ENCODE peak calls at places on chromosomes 2 and 18, in five cellular contexts. F, W, M, H and U are unnamed samples.

GRCh38 chr2:121705390-121705789 is 31.3 kb downstream of the NIFK start:
- DNase-seq in M (peak), W (no peak), H (no peak), F (no peak), U (no peak)

GRCh38 chr2:234954551-234954992 is 2.8 kb downstream of the SH3BP4 start:
- DNase-seq in F (no peak), M (peak), H (no peak), W (no peak), U (peak)

GRCh38 chr18:10072659-10073309 is 159.0 kb downstream of the VAPA start:
- DNase-seq in W (no peak), H (no peak), M (no peak), F (no peak), U (peak)

GRCh38 chr2:32715391-32715841 is 87.6 kb downstream of the TTC27 start:
- DNase-seq in F (no peak), M (no peak), W (no peak), H (no peak), U (peak)

GRCh38 chr2:2662037-2662846 is 331.2 kb upstream of the MYT1L start:
- DNase-seq in M (no peak), F (no peak), W (no peak), H (no peak), U (peak)

GRCh38 chr2:221943078-221943810 is 355.6 kb downstream of the PAX3 start:
- DNase-seq in H (no peak), M (no peak), W (no peak), F (no peak), U (peak)

GRCh38 chr2:55482186-55482945 is 37.2 kb upstream of the CFAP36 start:
- DNase-seq in W (peak), H (peak), M (no peak), F (no peak), U (peak)

GRCh38 chr18:46424898-46425297 is 232.1 kb downstream of the LOXHD1 start:
- DNase-seq in M (peak), F (no peak), W (peak), H (no peak), U (no peak)

GRCh38 chr2:192570786-192571185 is 376.1 kb upstream of the TMEFF2 start:
- DNase-seq in F (no peak), H (no peak), M (no peak), W (no peak), U (no peak)

GRCh38 chr2:234763051-234763909 is 188.5 kb upstream of the SH3BP4 start:
- DNase-seq in H (no peak), F (no peak), W (no peak), M (no peak), U (peak)

GRCh38 chr2:15613736-15614429 is 22.2 kb downstream of the DDX1 start:
- DNase-seq in F (no peak), H (no peak), M (no peak), W (no peak), U (no peak)

GRCh38 chr18:23694642-23695430 is 5.6 kb downstream of the LAMA3 start:
- DNase-seq in F (no peak), W (no peak), H (no peak), M (no peak), U (no peak)

DNA sequence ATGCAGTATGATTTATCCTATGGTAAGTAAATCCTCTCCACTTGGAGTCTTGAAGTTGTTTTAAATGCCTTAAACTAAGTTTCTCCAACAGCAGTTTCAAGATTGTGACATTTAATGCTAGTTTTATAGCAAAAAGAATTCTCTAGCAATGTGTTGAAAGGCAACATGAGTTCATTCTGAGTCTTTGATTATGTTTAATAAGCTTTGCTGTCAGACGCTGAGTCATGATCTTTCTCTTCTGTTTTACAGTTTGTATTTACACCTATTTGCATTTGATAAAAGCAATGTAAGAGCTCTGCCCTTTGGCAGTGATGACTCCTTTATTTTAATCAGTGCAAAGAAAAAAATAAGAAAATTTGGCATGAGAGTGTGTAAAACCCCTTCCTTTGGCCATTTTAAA is 497.8 kb downstream of the STK39 start:
- DNase-seq in H (no peak), M (no peak), F (no peak), W (no peak), U (no peak)
- H3K4me3 ChIP-seq in H (no peak), M (no peak), F (no peak), W (no peak), U (no peak)

GRCh38 chr18:32549248-32549842 is 78.7 kb upstream of the GAREM1 start:
- DNase-seq in H (peak), W (peak), M (no peak), F (peak), U (peak)

GRCh38 chr18:32553640-32554039 is 83.0 kb upstream of the GAREM1 start:
- DNase-seq in M (no peak), W (no peak), H (no peak), F (no peak), U (no peak)

GRCh38 chr18:32550958-32551357 is 80.3 kb upstream of the GAREM1 start:
- DNase-seq in M (no peak), F (no peak), H (peak), W (peak), U (no peak)

GRCh38 chr18:32553174-32553573 is 82.5 kb upstream of the GAREM1 start:
- DNase-seq in W (peak), F (no peak), M (no peak), H (no peak), U (no peak)

DNA sequence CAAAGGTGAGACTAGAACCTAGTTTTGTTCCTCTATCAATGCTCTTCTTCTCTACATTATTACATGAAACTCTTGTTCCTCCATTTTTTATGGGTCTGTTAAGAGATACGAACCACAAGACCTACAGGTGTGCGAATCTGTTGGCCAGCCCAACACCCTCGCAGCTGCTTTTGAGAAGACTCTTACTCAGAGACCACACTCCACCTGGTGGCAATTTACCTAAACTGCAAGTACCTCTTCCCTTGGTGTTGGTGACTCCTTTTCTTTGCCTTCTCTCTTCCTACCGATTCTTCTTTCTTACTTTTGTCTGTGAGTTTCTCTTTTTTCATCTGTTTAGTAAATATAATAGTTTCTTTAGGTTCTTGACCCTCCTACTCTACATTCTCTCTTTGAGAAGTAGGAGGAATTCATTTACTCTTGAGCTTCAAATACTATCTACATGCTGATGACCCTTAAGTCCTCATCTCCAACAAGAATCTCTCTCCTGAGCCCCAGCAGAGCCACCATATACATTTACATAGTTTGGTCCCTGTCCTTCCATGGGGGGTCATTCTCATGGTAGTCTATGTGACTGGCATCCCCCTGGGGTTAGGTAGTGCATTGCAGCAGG is 81.8 kb upstream of the GAREM1 start:
- DNase-seq in W (peak), M (no peak), H (peak), F (peak), U (peak)
- TF ChIP-seq CTCF in W (peak), M (no peak), H (peak), F (peak), U (peak)

GRCh38 chr2:197197808-197198409 is 112.7 kb downstream of the ANKRD44 start:
- DNase-seq in W (no peak), M (no peak), F (no peak), H (no peak), U (no peak)
- H3K4me3 ChIP-seq in W (no peak), M (no peak), F (peak), H (no peak), U (no peak)

GRCh38 chr18:34224423-34225217 is at the start of gene NOL4:
- DNase-seq in M (peak), H (no peak), F (no peak), W (peak), U (peak)
- TF ChIP-seq CTCF in M (no peak), H (peak), F (no peak), W (peak), U (peak)

GRCh38 chr2:197628043-197628500 is 47.3 kb downstream of the RFTN2 start:
- DNase-seq in F (no peak), H (peak), M (no peak), W (no peak), U (no peak)
- H3K4me3 ChIP-seq in F (no peak), H (no peak), M (no peak), W (no peak), U (no peak)

DNA sequence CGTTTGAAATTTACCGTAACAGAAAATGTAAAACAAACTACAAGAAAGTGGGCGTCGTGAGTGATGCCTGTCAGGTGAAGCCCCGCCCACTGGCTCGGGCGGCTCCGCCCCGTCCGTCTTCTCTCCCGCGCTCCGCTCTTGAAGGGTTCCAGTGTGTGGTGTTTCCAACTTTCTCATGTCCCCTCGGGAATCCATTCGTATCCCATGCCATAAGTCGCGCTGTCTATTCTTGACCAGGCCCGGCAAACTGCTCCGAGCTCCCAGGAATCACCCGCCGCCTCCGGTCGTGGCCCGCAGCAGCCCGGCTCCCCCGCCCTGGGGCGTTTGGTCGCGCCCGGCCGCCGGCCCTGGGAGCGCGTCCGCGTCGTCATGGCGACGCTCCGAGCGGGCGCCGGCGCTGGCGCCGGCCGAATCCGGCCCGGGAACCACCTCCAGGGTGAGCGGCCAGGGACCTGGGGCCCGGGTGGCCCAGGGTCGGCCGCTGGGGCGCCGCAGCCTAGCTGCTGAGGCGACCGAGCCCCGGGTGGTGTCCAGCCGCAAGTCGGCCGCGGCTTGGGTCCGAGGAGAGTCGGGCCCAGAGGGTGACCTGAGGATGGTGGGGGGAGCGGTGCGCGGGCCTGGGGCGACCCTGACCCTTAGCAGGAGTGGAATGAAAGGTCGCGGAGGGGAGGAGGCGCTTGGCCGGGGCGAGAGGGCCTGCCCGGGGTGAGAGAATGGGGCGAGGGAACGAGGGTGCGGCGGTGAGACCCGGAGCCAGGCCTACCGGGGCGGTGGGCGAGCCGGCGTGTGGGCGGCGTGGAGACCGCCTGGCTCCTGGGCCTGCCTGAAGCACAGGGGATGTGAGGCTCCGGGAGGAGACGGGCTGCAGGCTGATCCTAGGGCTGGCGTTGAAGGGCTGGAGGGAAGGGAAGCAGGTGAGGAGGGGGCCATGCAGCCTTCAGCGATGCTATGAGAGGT is at the start of gene CFAP221:
- DNase-seq in H (peak), W (peak), F (peak), M (no peak), U (peak)
- TF ChIP-seq CTCF in H (no peak), W (no peak), F (no peak), M (no peak), U (no peak)